ENCODE peak calls at places on chromosomes 1 and 21, in ten cellular contexts. Y is hepatocyte, Z is omental fat pad, A is endothelial cell, C is SK-N-SH, N is fibroblast of pulmonary artery, F is epithelial cell of esophagus, K is progenitor cell of endocrine pancreas, Q is neural crest cell, H is foreskin fibroblast. E is an unnamed sample.

GRCh38 chr1:31797216-31797615 is 18.6 kb downstream of the SPOCD1 start:
- DNase-seq in Y (no peak), Z (no peak), A (no peak), C (no peak), N (no peak), F (no peak), K (no peak), Q (no peak), H (no peak), E (no peak)

GRCh38 chr1:36759355-36759754 is 275.0 kb downstream of the GRIK3 start:
- DNase-seq in Y (no peak), Z (no peak), A (no peak), C (no peak), N (no peak), F (no peak), K (no peak), Q (no peak), H (no peak), E (no peak)

GRCh38 chr1:19468397-19468956 is 16.9 kb downstream of the CAPZB start:
- DNase-seq in Y (peak), Z (no peak), A (no peak), C (no peak), N (no peak), F (peak), K (no peak), Q (no peak), H (no peak), E (no peak)

GRCh38 chr1:30134466-30135217 is 588.7 kb downstream of the MATN1 start:
- DNase-seq in Y (no peak), Z (no peak), A (no peak), C (peak), N (no peak), F (no peak), K (no peak), Q (no peak), H (no peak), E (no peak)

GRCh38 chr1:87867631-87868030 is 539.0 kb downstream of the LMO4 start:
- DNase-seq in Y (no peak), Z (no peak), A (no peak), C (no peak), N (peak), F (peak), K (no peak), Q (no peak), H (no peak), E (peak)

GRCh38 chr1:156075158-156075557 is 7.1 kb downstream of the MEX3A start:
- DNase-seq in Y (no peak), Z (no peak), A (no peak), C (no peak), N (no peak), F (no peak), K (no peak), Q (no peak), H (no peak), E (no peak)

GRCh38 chr1:160471253-160471652 is 51.8 kb downstream of the SLAMF6 start:
- DNase-seq in Y (no peak), Z (no peak), A (no peak), C (no peak), N (no peak), F (no peak), K (no peak), Q (no peak), H (no peak), E (no peak)

GRCh38 chr1:224106568-224107281 is 7.2 kb upstream of the FBXO28 start:
- DNase-seq in Y (peak), Z (no peak), A (peak), C (peak), N (peak), F (peak), K (no peak), Q (no peak), H (peak), E (peak)

GRCh38 chr1:41108696-41109284 is 87.3 kb upstream of the SLFNL1 start:
- DNase-seq in Y (no peak), Z (no peak), A (no peak), C (no peak), N (peak), F (peak), K (no peak), Q (no peak), H (no peak), E (peak)

GRCh38 chr1:230268371-230269170 is 157.6 kb downstream of the PGBD5 start:
- DNase-seq in Y (peak), Z (no peak), A (peak), C (peak), N (peak), F (peak), K (peak), Q (peak), H (peak), E (peak)

GRCh38 chr1:164858233-164858632 is 299.2 kb downstream of the PBX1 start:
- DNase-seq in Y (peak), Z (no peak), A (no peak), C (no peak), N (peak), F (no peak), K (peak), Q (no peak), H (no peak), E (no peak)

GRCh38 chr1:173868266-173869107 is at the start of gene ZBTB37:
- DNase-seq in Y (peak), Z (peak), A (peak), C (peak), N (peak), F (peak), K (peak), Q (peak), H (no peak), E (peak)

GRCh38 chr1:28273216-28273860 is 14.0 kb downstream of the SESN2 start:
- DNase-seq in Y (no peak), Z (no peak), A (no peak), C (no peak), N (no peak), F (no peak), K (no peak), Q (no peak), H (no peak), E (no peak)

GRCh38 chr1:6960291-6960758 is 175.1 kb downstream of the CAMTA1 start:
- DNase-seq in Y (peak), Z (no peak), A (no peak), C (peak), N (no peak), F (peak), K (no peak), Q (no peak), H (peak), E (peak)

GRCh38 chr1:186536272-186536905 is 75.5 kb upstream of the PDC start:
- DNase-seq in Y (no peak), Z (no peak), A (no peak), C (no peak), N (peak), F (no peak), K (no peak), Q (no peak), H (peak), E (peak)

GRCh38 chr1:201166964-201167624 is 12.8 kb upstream of the TMEM9 start:
- DNase-seq in Y (no peak), Z (no peak), A (no peak), C (no peak), N (no peak), F (no peak), K (no peak), Q (no peak), H (no peak), E (no peak)

GRCh38 chr1:230333590-230334446 is 92.3 kb downstream of the PGBD5 start:
- DNase-seq in Y (no peak), Z (no peak), A (no peak), C (no peak), N (no peak), F (no peak), K (no peak), Q (no peak), H (no peak), E (no peak)

GRCh38 chr1:246608616-246609376 is 42.5 kb downstream of the CNST start:
- DNase-seq in Y (peak), Z (peak), A (peak), C (peak), N (peak), F (peak), K (no peak), Q (no peak), H (peak), E (peak)

GRCh38 chr1:40243371-40243770 is 4.4 kb upstream of the TMCO2 start:
- DNase-seq in Y (no peak), Z (no peak), A (no peak), C (no peak), N (no peak), F (no peak), K (no peak), Q (no peak), H (no peak), E (no peak)

GRCh38 chr1:62753031-62753965 is 30.6 kb upstream of the ATG4C start:
- DNase-seq in Y (no peak), Z (no peak), A (no peak), C (no peak), N (no peak), F (no peak), K (no peak), Q (no peak), H (no peak), E (no peak)

GRCh38 chr1:9835404-9835757 is 11.6 kb upstream of the CLSTN1 start:
- DNase-seq in Y (no peak), Z (no peak), A (no peak), C (no peak), N (no peak), F (no peak), K (no peak), Q (no peak), H (no peak), E (no peak)

GRCh38 chr1:199071080-199071479 is 432.2 kb downstream of the PTPRC start:
- DNase-seq in Y (no peak), Z (no peak), A (no peak), C (no peak), N (no peak), F (no peak), K (no peak), Q (no peak), H (no peak), E (no peak)

GRCh38 chr1:116397728-116398127 is 24.7 kb downstream of the ATP1A1 start:
- DNase-seq in Y (no peak), Z (no peak), A (no peak), C (no peak), N (no peak), F (no peak), K (no peak), Q (no peak), H (no peak), E (no peak)

GRCh38 chr1:209208648-209209047 is 374.9 kb upstream of the CAMK1G start:
- DNase-seq in Y (no peak), Z (no peak), A (no peak), C (no peak), N (no peak), F (peak), K (no peak), Q (no peak), H (no peak), E (no peak)

GRCh38 chr1:166884971-166885370 is 8.9 kb upstream of the TADA1 start:
- DNase-seq in Y (no peak), Z (no peak), A (no peak), C (no peak), N (no peak), F (no peak), K (no peak), Q (no peak), H (no peak), E (no peak)

GRCh38 chr1:90719321-90720136 is 2.4 kb upstream of the BARHL2 start:
- DNase-seq in Y (no peak), Z (no peak), A (peak), C (no peak), N (no peak), F (no peak), K (no peak), Q (no peak), H (no peak), E (no peak)

GRCh38 chr21:23394458-23394857 is 2212.8 kb downstream of the MRPL39 start:
- DNase-seq in Y (no peak), Z (no peak), A (no peak), C (no peak), N (no peak), F (no peak), K (no peak), Q (no peak), H (no peak), E (no peak)

GRCh38 chr21:18384771-18385170 is 18.8 kb downstream of the TMPRSS15 start:
- DNase-seq in Y (peak), Z (no peak), A (no peak), C (peak), N (peak), F (peak), K (no peak), Q (no peak), H (no peak), E (peak)
- TF ChIP-seq CTCF in Y (peak), Z (no peak), A (peak), C (peak), N (peak), F (peak), K (peak), Q (peak), H (no peak), E (peak)

DNA sequence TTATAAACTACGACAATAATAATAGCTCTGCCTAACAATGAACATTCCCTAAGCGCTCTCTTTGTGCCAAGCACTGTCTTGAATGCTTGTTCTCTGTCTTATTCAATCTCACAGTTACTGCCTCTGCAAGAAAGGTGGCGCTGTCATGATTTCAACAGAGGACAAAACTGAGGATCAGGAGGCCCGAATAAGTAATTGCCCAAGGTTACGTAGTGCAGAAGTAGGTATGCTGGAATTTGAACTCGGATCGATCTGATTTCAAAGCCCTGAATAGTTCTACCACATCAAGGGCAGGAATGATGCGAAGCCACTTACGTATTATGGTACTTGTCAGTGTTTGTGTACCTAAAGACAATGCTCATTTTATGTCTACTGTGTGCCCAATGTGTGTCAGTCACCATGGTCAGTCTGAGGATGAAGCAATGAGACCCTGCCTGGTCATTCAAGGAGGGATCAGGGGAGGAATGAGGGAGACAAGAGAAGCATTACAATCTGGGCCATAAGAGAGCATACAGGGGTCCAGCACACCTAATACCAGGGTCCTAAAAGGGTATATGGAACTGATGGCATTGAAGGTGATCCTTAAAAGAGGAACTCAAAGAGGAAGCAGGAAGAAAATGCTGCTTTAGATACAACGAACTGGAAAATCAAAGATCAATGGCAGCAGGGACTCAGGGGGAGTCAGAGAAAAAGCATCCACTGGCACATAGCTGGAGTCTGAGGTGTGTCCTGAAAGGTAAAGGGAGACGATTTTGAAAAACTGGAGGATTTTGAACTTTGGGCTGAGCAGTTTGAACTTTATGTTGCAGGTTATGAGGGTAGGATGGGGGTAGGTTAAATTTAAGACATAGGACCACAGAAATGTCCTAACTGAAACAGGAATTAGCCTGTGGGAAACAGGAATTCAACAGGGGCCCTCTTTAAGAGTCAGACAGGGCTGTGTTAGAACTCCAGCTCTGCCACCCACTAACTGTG is 389.1 kb downstream of the PLPP3 start:
- DNase-seq in Y (no peak), Z (no peak), A (peak), C (no peak), N (peak), F (no peak), K (no peak), Q (peak), H (no peak), E (peak)
- TF ChIP-seq CTCF in Y (peak), Z (no peak), A (peak), C (peak), N (peak), F (peak), K (peak), Q (peak), H (no peak), E (no peak)

GRCh38 chr1:226736908-226737818 is 1.9 kb downstream of the ITPKB start:
- DNase-seq in Y (peak), Z (no peak), A (peak), C (peak), N (peak), F (peak), K (peak), Q (peak), H (peak), E (no peak)
- TF ChIP-seq CTCF in Y (peak), Z (no peak), A (no peak), C (no peak), N (no peak), F (no peak), K (peak), Q (peak), H (peak), E (no peak)

GRCh38 chr1:46246548-46247432 is 773 bp upstream of the RAD54L start:
- DNase-seq in Y (peak), Z (peak), A (no peak), C (peak), N (peak), F (no peak), K (no peak), Q (no peak), H (peak), E (no peak)

GRCh38 chr1:46242918-46243317 is 4.6 kb upstream of the RAD54L start:
- DNase-seq in Y (no peak), Z (no peak), A (no peak), C (no peak), N (no peak), F (no peak), K (no peak), Q (no peak), H (no peak), E (no peak)

GRCh38 chr1:46244656-46245371 is 2.7 kb upstream of the RAD54L start:
- DNase-seq in Y (no peak), Z (no peak), A (no peak), C (peak), N (peak), F (peak), K (no peak), Q (no peak), H (peak), E (peak)

GRCh38 chr1:46247433-46248121 is at the start of gene RAD54L:
- DNase-seq in Y (peak), Z (peak), A (peak), C (peak), N (peak), F (peak), K (peak), Q (peak), H (peak), E (peak)

DNA sequence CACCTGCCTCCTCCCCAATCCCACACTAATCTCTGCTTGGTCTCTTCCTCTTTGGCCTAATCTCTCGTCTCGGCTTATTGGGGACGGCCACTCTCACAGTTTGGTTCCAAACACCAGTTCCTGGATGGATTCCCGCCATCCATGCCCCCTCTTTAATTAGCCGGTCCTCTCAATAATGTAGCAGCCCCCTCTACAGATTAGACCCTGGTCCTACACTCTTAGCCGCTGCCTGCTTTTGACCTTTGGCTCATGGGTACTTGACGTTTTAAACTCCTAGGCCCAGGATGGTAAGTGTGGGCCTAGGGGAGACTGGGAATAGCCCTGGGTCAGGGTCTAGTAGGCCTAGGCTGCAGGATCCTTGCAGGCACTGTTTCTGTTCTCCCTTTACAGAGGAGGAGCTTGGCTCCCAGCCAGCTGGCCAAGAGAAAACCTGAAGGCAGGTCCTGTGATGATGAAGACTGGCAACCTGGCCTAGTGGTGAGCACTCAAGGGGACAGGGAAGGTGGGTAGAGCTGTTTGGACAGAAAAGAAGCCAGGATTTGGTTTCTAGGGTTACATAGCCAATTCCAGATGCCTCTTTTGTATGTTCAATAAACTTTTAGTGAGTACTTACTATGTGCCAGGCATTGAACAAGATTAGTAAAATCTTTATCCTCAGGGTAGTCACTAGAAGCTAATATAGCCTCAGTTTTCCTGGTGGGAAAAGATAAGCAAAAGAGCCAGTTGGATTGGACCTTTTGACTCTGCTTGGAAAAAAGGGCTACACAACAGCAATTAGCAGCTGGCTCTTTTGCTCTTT is 758 bp downstream of the RAD54L start:
- DNase-seq in Y (peak), Z (no peak), A (peak), C (peak), N (no peak), F (peak), K (no peak), Q (peak), H (no peak), E (peak)
- TF ChIP-seq CTCF in Y (no peak), Z (no peak), A (peak), C (peak), N (no peak), F (no peak), K (peak), Q (peak), H (no peak), E (no peak)

DNA sequence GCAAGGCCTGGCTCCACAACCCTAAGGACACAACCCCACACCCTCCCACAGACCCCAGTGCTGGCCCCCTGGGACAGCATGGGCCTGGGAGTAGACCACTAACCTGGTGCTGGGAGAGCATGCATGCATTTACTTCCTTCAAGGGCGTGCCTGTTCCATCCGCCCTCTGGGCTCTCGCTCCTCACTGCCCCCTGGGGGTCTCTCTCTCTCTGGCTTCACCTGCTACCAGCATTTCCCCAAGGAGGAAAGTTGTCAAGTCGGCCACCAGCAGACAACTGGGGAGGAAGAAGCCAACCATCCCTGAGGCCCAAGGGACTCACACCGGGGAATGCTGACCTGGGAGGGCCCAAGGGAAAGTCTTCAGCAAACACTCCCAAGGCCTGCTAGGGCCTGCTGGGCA is 6.5 kb downstream of the LRP8 start:
- DNase-seq in Y (no peak), Z (no peak), A (peak), C (no peak), N (no peak), F (no peak), K (peak), Q (peak), H (no peak), E (no peak)
- TF ChIP-seq CTCF in Y (no peak), Z (no peak), A (no peak), C (peak), N (peak), F (no peak), K (peak), Q (peak), H (peak), E (no peak)